ENCODE peak calls at places on chromosomes 12 and 14, in five cellular contexts. One of them, this sample, is unnamed.

GRCh38 chr12:130362060-130362459 is 24.4 kb downstream of the PIWIL1 start:
- DNase-seq in GM13977: no peak
- DNase-seq in T-cell: no peak
- DNase-seq in GDM1: no peak
- DNase-seq in caudate nucleus: no peak
- DNase-seq in this sample: no peak

GRCh38 chr12:91852646-91853045 is 293.0 kb downstream of the BTG1 start:
- DNase-seq in GM13977: no peak
- DNase-seq in T-cell: no peak
- DNase-seq in GDM1: no peak
- DNase-seq in caudate nucleus: no peak
- DNase-seq in this sample: no peak

GRCh38 chr12:124930576-124930975 is 16.1 kb upstream of the UBC start:
- DNase-seq in GM13977: no peak
- DNase-seq in T-cell: no peak
- DNase-seq in GDM1: no peak
- DNase-seq in caudate nucleus: no peak
- DNase-seq in this sample: no peak

GRCh38 chr12:39685854-39686608 is 66.4 kb upstream of the ABCD2 start:
- DNase-seq in GM13977: no peak
- DNase-seq in T-cell: no peak
- DNase-seq in GDM1: no peak
- DNase-seq in caudate nucleus: no peak
- DNase-seq in this sample: no peak

GRCh38 chr14:92651106-92651792 is 97.2 kb downstream of the LGMN start:
- DNase-seq in GM13977: peak; percentile 85
- DNase-seq in T-cell: peak; percentile 90
- DNase-seq in GDM1: peak; percentile 76
- DNase-seq in caudate nucleus: no peak
- DNase-seq in this sample: peak; percentile 21

GRCh38 chr14:65150891-65151290 is 48.6 kb upstream of the MAX start:
- DNase-seq in GM13977: no peak
- DNase-seq in T-cell: no peak
- DNase-seq in GDM1: no peak
- DNase-seq in caudate nucleus: no peak
- DNase-seq in this sample: no peak

GRCh38 chr12:117412465-117413190 is 51.2 kb upstream of the NOS1 start:
- DNase-seq in GM13977: no peak
- DNase-seq in T-cell: no peak
- DNase-seq in GDM1: no peak
- DNase-seq in caudate nucleus: no peak
- DNase-seq in this sample: no peak

GRCh38 chr14:32611752-32612151 is 282.7 kb downstream of the AKAP6 start:
- DNase-seq in GM13977: no peak
- DNase-seq in T-cell: no peak
- DNase-seq in GDM1: no peak
- DNase-seq in caudate nucleus: no peak
- DNase-seq in this sample: no peak

GRCh38 chr12:130835011-130835410 is 4.0 kb downstream of the STX2 start:
- DNase-seq in GM13977: no peak
- DNase-seq in T-cell: no peak
- DNase-seq in GDM1: no peak
- DNase-seq in caudate nucleus: no peak
- DNase-seq in this sample: no peak

GRCh38 chr12:67447180-67447579 is 178.0 kb downstream of the CAND1 start:
- DNase-seq in GM13977: no peak
- DNase-seq in T-cell: no peak
- DNase-seq in GDM1: no peak
- DNase-seq in caudate nucleus: no peak
- DNase-seq in this sample: no peak

GRCh38 chr14:83885748-83886382 is 1644.1 kb upstream of the FLRT2 start:
- DNase-seq in GM13977: no peak
- DNase-seq in T-cell: no peak
- DNase-seq in GDM1: no peak
- DNase-seq in caudate nucleus: no peak
- DNase-seq in this sample: no peak

GRCh38 chr14:54603362-54603761 is 36.4 kb downstream of the SAMD4A start:
- DNase-seq in GM13977: no peak
- DNase-seq in T-cell: no peak
- DNase-seq in GDM1: no peak
- DNase-seq in caudate nucleus: no peak
- DNase-seq in this sample: no peak

GRCh38 chr12:116123511-116124258 is 153.8 kb downstream of the MED13L start:
- DNase-seq in GM13977: peak; percentile 60
- DNase-seq in T-cell: no peak
- DNase-seq in GDM1: no peak
- DNase-seq in caudate nucleus: no peak
- DNase-seq in this sample: peak; percentile 33

GRCh38 chr12:64186789-64187188 is 35.3 kb downstream of the KICS2 start:
- DNase-seq in GM13977: peak; percentile 21
- DNase-seq in T-cell: no peak
- DNase-seq in GDM1: no peak
- DNase-seq in caudate nucleus: no peak
- DNase-seq in this sample: no peak

GRCh38 chr14:28774764-28775738 is 8.5 kb downstream of the FOXG1 start:
- DNase-seq in GM13977: no peak
- DNase-seq in T-cell: no peak
- DNase-seq in GDM1: no peak
- DNase-seq in caudate nucleus: no peak
- DNase-seq in this sample: peak; percentile 52

GRCh38 chr14:78143489-78144145 is 26.6 kb upstream of the NRXN3 start:
- DNase-seq in GM13977: no peak
- DNase-seq in T-cell: no peak
- DNase-seq in GDM1: no peak
- DNase-seq in caudate nucleus: no peak
- DNase-seq in this sample: no peak

GRCh38 chr14:75993567-75994041 is 8.0 kb downstream of the IFT43 start:
- DNase-seq in GM13977: no peak
- DNase-seq in T-cell: no peak
- DNase-seq in GDM1: no peak
- DNase-seq in caudate nucleus: no peak
- DNase-seq in this sample: no peak

GRCh38 chr14:60092516-60092915 is 793 bp downstream of the PCNX4 start:
- DNase-seq in GM13977: peak; percentile 33
- DNase-seq in T-cell: no peak
- DNase-seq in GDM1: no peak
- DNase-seq in caudate nucleus: no peak
- DNase-seq in this sample: no peak

GRCh38 chr12:28750946-28751714 is 397.9 kb upstream of the FAR2 start:
- DNase-seq in GM13977: no peak
- DNase-seq in T-cell: no peak
- DNase-seq in GDM1: no peak
- DNase-seq in caudate nucleus: no peak
- DNase-seq in this sample: no peak

GRCh38 chr14:69612014-69612758 is 790 bp downstream of the SUSD6 start:
- DNase-seq in GM13977: no peak
- DNase-seq in T-cell: peak; percentile 32
- DNase-seq in GDM1: peak; percentile 30
- DNase-seq in caudate nucleus: no peak
- DNase-seq in this sample: peak; percentile 53

GRCh38 chr12:14257303-14257733 is 108.2 kb upstream of the ATF7IP start:
- DNase-seq in GM13977: no peak
- DNase-seq in T-cell: no peak
- DNase-seq in GDM1: no peak
- DNase-seq in caudate nucleus: no peak
- DNase-seq in this sample: no peak

GRCh38 chr12:73390256-73390655 is 1118.1 kb downstream of the TRHDE start:
- DNase-seq in GM13977: no peak
- DNase-seq in T-cell: no peak
- DNase-seq in GDM1: no peak
- DNase-seq in caudate nucleus: no peak
- DNase-seq in this sample: no peak

GRCh38 chr12:12810507-12811143 is 2.5 kb upstream of the DDX47 start:
- DNase-seq in GM13977: no peak
- DNase-seq in T-cell: no peak
- DNase-seq in GDM1: no peak
- DNase-seq in caudate nucleus: no peak
- DNase-seq in this sample: no peak

GRCh38 chr12:66232258-66232657 is 43.2 kb downstream of the IRAK3 start:
- DNase-seq in GM13977: peak; percentile 37
- DNase-seq in T-cell: no peak
- DNase-seq in GDM1: no peak
- DNase-seq in caudate nucleus: no peak
- DNase-seq in this sample: no peak

GRCh38 chr14:101478796-101479410 is 82.4 kb upstream of the DIO3 start:
- DNase-seq in GM13977: no peak
- DNase-seq in T-cell: no peak
- DNase-seq in GDM1: no peak
- DNase-seq in caudate nucleus: no peak
- DNase-seq in this sample: no peak

This sample was measured in hypothalamus.